ENCODE peak calls at places on chromosome 2, in six cellular contexts. One of them, this sample, is unnamed.

GRCh38 chr2:174263989-174264388 is 15.7 kb upstream of the OLA1 start:
- DNase-seq in WTC11: no peak
- DNase-seq in A549: peak
- DNase-seq in H1: no peak
- DNase-seq in K562: no peak
- DNase-seq in HepG2: peak
- DNase-seq in this sample: peak

GRCh38 chr2:53452957-53453748 is 314.5 kb upstream of the CHAC2 start:
- DNase-seq in WTC11: no peak
- DNase-seq in A549: no peak
- DNase-seq in H1: no peak
- DNase-seq in K562: no peak
- DNase-seq in HepG2: no peak
- DNase-seq in this sample: no peak

GRCh38 chr2:133959066-133959465 is 294.8 kb upstream of the MGAT5 start:
- DNase-seq in WTC11: no peak
- DNase-seq in A549: no peak
- DNase-seq in H1: no peak
- DNase-seq in K562: no peak
- DNase-seq in HepG2: no peak
- DNase-seq in this sample: no peak

GRCh38 chr2:149827585-149828156 is 240.1 kb upstream of the MMADHC start:
- DNase-seq in WTC11: no peak
- DNase-seq in A549: no peak
- DNase-seq in H1: no peak
- DNase-seq in K562: no peak
- DNase-seq in HepG2: no peak
- DNase-seq in this sample: peak

GRCh38 chr2:71646028-71646427 is 192.7 kb downstream of the DYSF start:
- DNase-seq in WTC11: no peak
- DNase-seq in A549: no peak
- DNase-seq in H1: no peak
- DNase-seq in K562: no peak
- DNase-seq in HepG2: no peak
- DNase-seq in this sample: no peak

GRCh38 chr2:23904692-23905091 is 22.2 kb downstream of the ATAD2B start:
- DNase-seq in WTC11: no peak
- DNase-seq in A549: no peak
- DNase-seq in H1: no peak
- DNase-seq in K562: no peak
- DNase-seq in HepG2: no peak
- DNase-seq in this sample: peak

GRCh38 chr2:215141706-215142105 is 3.3 kb upstream of the ABCA12 start:
- DNase-seq in WTC11: no peak
- DNase-seq in A549: no peak
- DNase-seq in H1: no peak
- DNase-seq in K562: no peak
- DNase-seq in HepG2: no peak
- DNase-seq in this sample: no peak

GRCh38 chr2:164621761-164622105 is 451 bp upstream of the GRB14 start:
- DNase-seq in WTC11: peak
- DNase-seq in A549: peak
- DNase-seq in H1: peak
- DNase-seq in K562: no peak
- DNase-seq in HepG2: no peak
- DNase-seq in this sample: no peak

GRCh38 chr2:180001726-180002125 is 5.4 kb downstream of the CWC22 start:
- DNase-seq in WTC11: no peak
- DNase-seq in A549: no peak
- DNase-seq in H1: no peak
- DNase-seq in K562: no peak
- DNase-seq in HepG2: no peak
- DNase-seq in this sample: no peak

GRCh38 chr2:63755216-63755615 is 86.5 kb upstream of the UGP2 start:
- DNase-seq in WTC11: no peak
- DNase-seq in A549: no peak
- DNase-seq in H1: no peak
- DNase-seq in K562: no peak
- DNase-seq in HepG2: no peak
- DNase-seq in this sample: no peak

GRCh38 chr2:13638181-13638580 is 921.4 kb downstream of the TRIB2 start:
- DNase-seq in WTC11: no peak
- DNase-seq in A549: no peak
- DNase-seq in H1: no peak
- DNase-seq in K562: no peak
- DNase-seq in HepG2: no peak
- DNase-seq in this sample: no peak

GRCh38 chr2:150479075-150479915 is 8.2 kb downstream of the RND3 start:
- DNase-seq in WTC11: no peak
- DNase-seq in A549: no peak
- DNase-seq in H1: no peak
- DNase-seq in K562: no peak
- DNase-seq in HepG2: no peak
- DNase-seq in this sample: peak

GRCh38 chr2:468631-469310 is 180.9 kb upstream of the ALKAL2 start:
- DNase-seq in WTC11: peak
- DNase-seq in A549: no peak
- DNase-seq in H1: no peak
- DNase-seq in K562: no peak
- DNase-seq in HepG2: no peak
- DNase-seq in this sample: no peak

GRCh38 chr2:70906022-70906421 is 29.7 kb upstream of the ATP6V1B1 start:
- DNase-seq in WTC11: no peak
- DNase-seq in A549: no peak
- DNase-seq in H1: no peak
- DNase-seq in K562: no peak
- DNase-seq in HepG2: no peak
- DNase-seq in this sample: no peak

GRCh38 chr2:19614066-19614465 is 255.6 kb upstream of the OSR1 start:
- DNase-seq in WTC11: no peak
- DNase-seq in A549: no peak
- DNase-seq in H1: no peak
- DNase-seq in K562: no peak
- DNase-seq in HepG2: no peak
- DNase-seq in this sample: no peak

GRCh38 chr2:234339016-234339415 is 157.9 kb downstream of the ARL4C start:
- DNase-seq in WTC11: no peak
- DNase-seq in A549: no peak
- DNase-seq in H1: no peak
- DNase-seq in K562: no peak
- DNase-seq in HepG2: no peak
- DNase-seq in this sample: no peak

GRCh38 chr2:190407246-190407661 is 901 bp upstream of the MFSD6 start:
- DNase-seq in WTC11: no peak
- DNase-seq in A549: peak
- DNase-seq in H1: no peak
- DNase-seq in K562: no peak
- DNase-seq in HepG2: no peak
- DNase-seq in this sample: no peak

GRCh38 chr2:20618886-20619521 is 31.9 kb downstream of the HS1BP3 start:
- DNase-seq in WTC11: no peak
- DNase-seq in A549: no peak
- DNase-seq in H1: no peak
- DNase-seq in K562: no peak
- DNase-seq in HepG2: no peak
- DNase-seq in this sample: no peak

GRCh38 chr2:65491381-65491903 is 59.0 kb upstream of the SPRED2 start:
- DNase-seq in WTC11: no peak
- DNase-seq in A549: no peak
- DNase-seq in H1: no peak
- DNase-seq in K562: no peak
- DNase-seq in HepG2: no peak
- DNase-seq in this sample: peak

GRCh38 chr2:68832161-68832869 is 38.9 kb downstream of the BMP10 start:
- DNase-seq in WTC11: no peak
- DNase-seq in A549: peak
- DNase-seq in H1: no peak
- DNase-seq in K562: peak
- DNase-seq in HepG2: no peak
- DNase-seq in this sample: peak

GRCh38 chr2:177334940-177335543 is 57.5 kb upstream of the AGPS start:
- DNase-seq in WTC11: no peak
- DNase-seq in A549: peak
- DNase-seq in H1: no peak
- DNase-seq in K562: peak
- DNase-seq in HepG2: peak
- DNase-seq in this sample: peak

GRCh38 chr2:118032169-118033013 is 18.5 kb upstream of the CCDC93 start:
- DNase-seq in WTC11: peak
- DNase-seq in A549: peak
- DNase-seq in H1: no peak
- DNase-seq in K562: peak
- DNase-seq in HepG2: peak
- DNase-seq in this sample: peak

GRCh38 chr2:165054667-165055066 is 99.3 kb upstream of the SLC38A11 start:
- DNase-seq in WTC11: no peak
- DNase-seq in A549: no peak
- DNase-seq in H1: no peak
- DNase-seq in K562: no peak
- DNase-seq in HepG2: no peak
- DNase-seq in this sample: no peak

GRCh38 chr2:111055735-111056134 is 65.0 kb upstream of the BCL2L11 start:
- DNase-seq in WTC11: no peak
- DNase-seq in A549: no peak
- DNase-seq in H1: no peak
- DNase-seq in K562: no peak
- DNase-seq in HepG2: no peak
- DNase-seq in this sample: no peak

GRCh38 chr2:26674771-26675170 is 17.8 kb upstream of the KCNK3 start:
- DNase-seq in WTC11: no peak
- DNase-seq in A549: no peak
- DNase-seq in H1: no peak
- DNase-seq in K562: no peak
- DNase-seq in HepG2: no peak
- DNase-seq in this sample: no peak

GRCh38 chr2:173828189-173829157 is 136.7 kb downstream of the SP3 start:
- DNase-seq in WTC11: no peak
- DNase-seq in A549: no peak
- DNase-seq in H1: no peak
- DNase-seq in K562: no peak
- DNase-seq in HepG2: no peak
- DNase-seq in this sample: no peak

GRCh38 chr2:239312081-239312501 is 88.7 kb downstream of the HDAC4 start:
- DNase-seq in WTC11: no peak
- DNase-seq in A549: no peak
- DNase-seq in H1: no peak
- DNase-seq in K562: no peak
- DNase-seq in HepG2: no peak
- DNase-seq in this sample: no peak

GRCh38 chr2:88131999-88132368 is 4.1 kb upstream of the FABP1 start:
- DNase-seq in WTC11: no peak
- DNase-seq in A549: no peak
- DNase-seq in H1: no peak
- DNase-seq in K562: no peak
- DNase-seq in HepG2: no peak
- DNase-seq in this sample: no peak

GRCh38 chr2:28956890-28957289 is 24.2 kb upstream of the TOGARAM2 start:
- DNase-seq in WTC11: peak
- DNase-seq in A549: peak
- DNase-seq in H1: no peak
- DNase-seq in K562: no peak
- DNase-seq in HepG2: no peak
- DNase-seq in this sample: no peak
- TF ChIP-seq JUN in WTC11: no peak
- TF ChIP-seq JUN in A549: no peak
- TF ChIP-seq JUN in H1: no peak
- TF ChIP-seq JUN in K562: no peak
- TF ChIP-seq JUN in HepG2: no peak
- TF ChIP-seq JUN in this sample: no peak

GRCh38 chr2:160632576-160632975 is 139.0 kb upstream of the RBMS1 start:
- DNase-seq in WTC11: no peak
- DNase-seq in A549: no peak
- DNase-seq in H1: no peak
- DNase-seq in K562: no peak
- DNase-seq in HepG2: no peak
- DNase-seq in this sample: no peak
- TF ChIP-seq JUN in WTC11: no peak
- TF ChIP-seq JUN in A549: no peak
- TF ChIP-seq JUN in H1: no peak
- TF ChIP-seq JUN in K562: no peak
- TF ChIP-seq JUN in HepG2: no peak
- TF ChIP-seq JUN in this sample: no peak

DNA sequence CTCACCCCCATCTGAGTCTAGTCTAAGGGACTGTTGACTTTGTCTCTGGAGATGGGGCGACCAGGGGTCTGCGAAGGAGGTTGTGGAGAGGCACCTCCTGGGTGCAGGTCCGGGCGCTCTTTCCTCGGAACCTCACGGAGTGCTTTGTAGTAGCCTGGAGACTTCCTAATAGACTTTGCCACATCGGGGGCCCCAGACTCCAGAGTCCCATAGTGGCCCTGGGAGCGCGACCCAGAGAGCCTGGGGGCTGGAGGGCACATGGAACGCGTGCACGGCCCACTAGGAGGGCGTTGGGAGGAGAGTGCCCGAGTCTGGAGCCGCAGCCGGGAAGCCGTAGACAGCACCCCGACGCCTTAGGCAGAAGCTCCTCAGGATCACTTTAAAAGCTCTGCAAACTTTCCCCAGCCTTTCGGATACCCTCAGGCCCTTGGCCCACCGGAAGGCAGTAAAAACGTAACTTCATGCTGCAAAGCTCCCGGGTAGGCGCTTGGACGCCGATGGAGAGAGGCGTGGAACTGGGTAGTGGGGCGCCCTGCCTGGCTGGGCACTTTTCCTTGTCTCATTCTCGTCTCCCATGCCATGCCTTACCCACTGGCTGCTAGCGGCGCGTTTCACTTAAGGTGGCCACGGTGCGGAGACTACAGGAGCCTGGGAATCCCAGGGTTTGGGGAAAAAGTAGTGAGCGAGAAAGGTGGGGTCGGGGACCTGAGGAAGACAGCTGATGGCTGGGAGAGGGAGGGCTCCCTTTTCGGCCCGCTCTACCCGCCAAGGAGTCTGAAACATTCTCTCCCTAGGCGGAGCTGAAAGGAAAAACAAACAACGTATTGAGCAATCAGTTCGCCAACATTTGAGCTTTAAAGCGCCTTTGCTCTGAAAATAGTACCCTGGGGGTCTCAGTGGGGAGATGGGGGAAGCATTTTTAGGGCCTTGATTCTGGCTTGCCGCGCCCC is 141.7 kb downstream of the MEIS1 start:
- DNase-seq in WTC11: peak
- DNase-seq in A549: peak
- DNase-seq in H1: no peak
- DNase-seq in K562: no peak
- DNase-seq in HepG2: peak
- DNase-seq in this sample: peak
- TF ChIP-seq JUN in WTC11: no peak
- TF ChIP-seq JUN in A549: no peak
- TF ChIP-seq JUN in H1: no peak
- TF ChIP-seq JUN in K562: no peak
- TF ChIP-seq JUN in HepG2: no peak
- TF ChIP-seq JUN in this sample: no peak

DNA sequence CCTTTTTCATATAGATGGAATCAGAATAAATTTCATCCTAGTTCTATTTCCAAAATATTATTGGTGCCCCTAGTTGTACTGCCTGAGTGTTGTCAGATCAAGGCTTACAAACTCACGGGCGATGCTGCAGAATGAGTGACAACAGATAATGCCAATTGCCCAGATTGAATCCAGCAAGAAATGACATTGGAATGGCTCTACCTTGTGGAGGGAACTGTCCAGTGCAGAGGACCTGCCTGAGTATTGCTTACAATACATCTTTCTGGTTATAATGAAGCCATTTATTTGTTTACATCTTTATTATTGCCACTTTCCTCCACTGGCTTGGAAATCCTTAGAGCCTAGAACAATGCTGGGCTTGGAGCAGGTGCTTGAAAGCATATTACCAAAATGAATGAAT is 7.8 kb upstream of the IL1R2 start:
- DNase-seq in WTC11: no peak
- DNase-seq in A549: no peak
- DNase-seq in H1: no peak
- DNase-seq in K562: no peak
- DNase-seq in HepG2: peak
- DNase-seq in this sample: peak
- TF ChIP-seq JUN in WTC11: no peak
- TF ChIP-seq JUN in A549: no peak
- TF ChIP-seq JUN in H1: no peak
- TF ChIP-seq JUN in K562: no peak
- TF ChIP-seq JUN in HepG2: no peak
- TF ChIP-seq JUN in this sample: no peak